ENCODE peak calls at places on chromosome 2, in nine cellular contexts. T is colonic mucosa; E is skeletal muscle cell; O is WTC11; M is AG10803; P is substantia nigra; Y is HT-29; K is dermis blood vessel endothelial cell; N is CD4-positive, alpha-beta T cell. J is an unnamed sample.

GRCh38 chr2:3127710-3128109 is 249.9 kb downstream of the EIPR1 start:
- DNase-seq in K (peak; percentile 9), E (no peak), T (no peak), P (no peak), O (no peak), N (no peak), Y (no peak), M (no peak), J (no peak)

GRCh38 chr2:219476605-219477578 is 21.8 kb upstream of the GMPPA start:
- DNase-seq in E (no peak), N (no peak), P (no peak), M (no peak), T (no peak), O (peak; percentile 94), K (no peak), Y (no peak), J (no peak)

GRCh38 chr2:205730701-205731271 is 48.5 kb downstream of the NRP2 start:
- DNase-seq in O (no peak), M (peak; percentile 65), K (no peak), P (no peak), Y (no peak), N (no peak), E (peak; percentile 45), T (no peak), J (no peak)

GRCh38 chr2:7037340-7038333 is 120.4 kb downstream of the RNF144A start:
- DNase-seq in M (peak; percentile 65), T (peak; percentile 66), E (peak; percentile 15), P (peak; percentile 49), N (peak; percentile 26), K (peak; percentile 79), O (peak; percentile 79), Y (peak; percentile 68), J (peak; percentile 60)

GRCh38 chr2:237092920-237093781 is 7.5 kb downstream of the COPS8 start:
- DNase-seq in O (no peak), M (peak; percentile 78), Y (peak; percentile 35), T (no peak), P (no peak), N (no peak), K (peak; percentile 89), E (peak; percentile 62), J (peak; percentile 30)

GRCh38 chr2:233440714-233441113 is 86.4 kb downstream of the DGKD start:
- DNase-seq in T (no peak), N (no peak), O (no peak), E (no peak), M (no peak), Y (no peak), P (no peak), K (no peak), J (no peak)

GRCh38 chr2:129754431-129754830 is 225.0 kb upstream of the RAB6C start:
- DNase-seq in N (no peak), K (no peak), T (no peak), Y (no peak), E (no peak), O (no peak), P (no peak), M (no peak), J (no peak)

GRCh38 chr2:219608399-219608964 is 10.8 kb downstream of the STK11IP start:
- DNase-seq in M (no peak), E (no peak), T (no peak), Y (no peak), N (no peak), O (no peak), P (no peak), K (no peak), J (no peak)

GRCh38 chr2:43104763-43105162 is 121.6 kb downstream of the ZFP36L2 start:
- DNase-seq in K (no peak), E (no peak), Y (no peak), O (no peak), T (no peak), P (no peak), N (no peak), M (no peak), J (no peak)

GRCh38 chr2:218371987-218372358 is 10.1 kb upstream of the SLC11A1 start:
- DNase-seq in M (no peak), P (no peak), K (no peak), N (no peak), O (no peak), Y (no peak), T (no peak), E (no peak), J (no peak)

GRCh38 chr2:178927173-178927572 is 120.0 kb upstream of the TTN start:
- DNase-seq in O (no peak), T (no peak), P (no peak), E (no peak), K (no peak), M (no peak), N (no peak), Y (no peak), J (no peak)